ENCODE peak calls at places on chromosomes 2 and 18, in four cellular contexts. Q, A, D and I are unnamed samples.

GRCh38 chr18:36176177-36176584 is 11.1 kb upstream of the MOCOS start:
- DNase-seq in D (peak), Q (no peak), A (no peak), I (no peak)

GRCh38 chr2:225996477-225996858 is 597.0 kb downstream of the NYAP2 start:
- DNase-seq in D (no peak), A (no peak), Q (no peak), I (no peak)

GRCh38 chr2:191869178-191869577 is 22.3 kb upstream of the CAVIN2 start:
- DNase-seq in A (no peak), Q (peak), D (peak), I (peak)

GRCh38 chr2:150812664-150813408 is 325.4 kb upstream of the RND3 start:
- DNase-seq in D (no peak), A (no peak), Q (no peak), I (peak)

GRCh38 chr18:9422816-9423519 is 52.3 kb upstream of the RALBP1 start:
- DNase-seq in A (no peak), Q (no peak), D (no peak), I (no peak)

GRCh38 chr2:162342841-162343240 is 1.1 kb upstream of the GCA start:
- DNase-seq in Q (no peak), D (no peak), A (no peak), I (no peak)

GRCh38 chr2:153864022-153864421 is 7.7 kb upstream of the GALNT13 start:
- DNase-seq in Q (no peak), D (no peak), A (no peak), I (no peak)

GRCh38 chr2:190432567-190433231 is 24.5 kb downstream of the MFSD6 start:
- DNase-seq in A (no peak), Q (no peak), D (no peak), I (no peak)

GRCh38 chr2:216215991-216216390 is 106.8 kb downstream of the XRCC5 start:
- DNase-seq in Q (peak), A (no peak), D (peak), I (peak)

GRCh38 chr2:172427256-172427989 is at the start of gene ITGA6:
- DNase-seq in A (peak), D (peak), Q (peak), I (peak)

GRCh38 chr2:117980783-117981676 is 32.8 kb downstream of the CCDC93 start:
- DNase-seq in A (no peak), D (peak), Q (peak), I (no peak)

GRCh38 chr2:212777020-212777491 is 238.5 kb upstream of the ERBB4 start:
- DNase-seq in D (peak), Q (no peak), A (peak), I (peak)

GRCh38 chr2:149994057-149994728 is 406.6 kb upstream of the MMADHC start:
- DNase-seq in D (peak), Q (no peak), A (peak), I (no peak)

GRCh38 chr2:33230133-33230618 is 246.3 kb upstream of the RASGRP3 start:
- DNase-seq in Q (no peak), D (no peak), A (peak), I (peak)

GRCh38 chr2:7378642-7379041 is 461.4 kb downstream of the RNF144A start:
- DNase-seq in A (no peak), D (no peak), Q (no peak), I (no peak)

GRCh38 chr2:174606336-174606735 is 8.7 kb upstream of the WIPF1 start:
- DNase-seq in A (no peak), D (peak), Q (peak), I (no peak)

GRCh38 chr2:69926849-69927515 is 12.1 kb downstream of the MXD1 start:
- DNase-seq in Q (no peak), A (no peak), D (no peak), I (no peak)

GRCh38 chr2:166017208-166017607 is 63.6 kb upstream of the TTC21B start:
- DNase-seq in A (no peak), Q (no peak), D (no peak), I (no peak)

GRCh38 chr2:88481937-88482336 is 29.4 kb upstream of the FOXI3 start:
- DNase-seq in D (peak), A (no peak), Q (no peak), I (no peak)

GRCh38 chr2:188788621-188789020 is 185.6 kb upstream of the COL3A1 start:
- DNase-seq in Q (peak), A (no peak), D (peak), I (no peak)

GRCh38 chr2:60957224-60957623 is 60.3 kb upstream of the PEX13 start:
- DNase-seq in D (no peak), Q (no peak), A (no peak), I (no peak)

GRCh38 chr2:218567797-218568189 is 358 bp downstream of the USP37 start:
- DNase-seq in A (peak), Q (no peak), D (no peak), I (peak)

GRCh38 chr2:209771474-209772292 is at the start of gene UNC80:
- DNase-seq in Q (peak), D (peak), A (peak), I (peak)

GRCh38 chr2:204108301-204108700 is 171.7 kb downstream of the ICOS start:
- DNase-seq in A (peak), Q (peak), D (peak), I (peak)

GRCh38 chr2:136582631-136583205 is 182.6 kb upstream of the THSD7B start:
- DNase-seq in Q (peak), A (no peak), D (peak), I (no peak)

GRCh38 chr18:27887287-27887686 is 289.6 kb downstream of the CDH2 start:
- DNase-seq in A (no peak), D (peak), Q (no peak), I (no peak)

GRCh38 chr2:164620873-164621760 is at the start of gene GRB14:
- DNase-seq in A (peak), Q (peak), D (peak), I (peak)

GRCh38 chr2:42835577-42836371 is 43.4 kb upstream of the HAAO start:
- DNase-seq in Q (peak), A (no peak), D (peak), I (no peak)

GRCh38 chr2:241227635-241227993 is 39.1 kb downstream of the ANO7 start:
- DNase-seq in Q (no peak), D (no peak), A (no peak), I (no peak)

GRCh38 chr2:70443726-70444125 is 109.9 kb downstream of the TGFA start:
- DNase-seq in Q (no peak), D (no peak), A (no peak), I (no peak)

GRCh38 chr2:98158305-98158704 is 71.3 kb downstream of the VWA3B start:
- DNase-seq in Q (peak), D (no peak), A (no peak), I (no peak)

GRCh38 chr2:49753344-49753930 is 599.1 kb upstream of the FSHR start:
- DNase-seq in Q (no peak), D (peak), A (no peak), I (peak)

GRCh38 chr2:241553981-241554380 is 4.6 kb upstream of the BOK start:
- DNase-seq in Q (no peak), D (no peak), A (no peak), I (no peak)

GRCh38 chr18:73880387-73880786 is 267.2 kb downstream of the FBXO15 start:
- DNase-seq in Q (no peak), D (peak), A (no peak), I (no peak)

GRCh38 chr2:216807861-216808272 is 52.0 kb downstream of the TNP1 start:
- DNase-seq in Q (no peak), D (peak), A (no peak), I (no peak)

GRCh38 chr18:40208951-40209350 is 1746.1 kb upstream of the PIK3C3 start:
- DNase-seq in D (no peak), A (no peak), Q (no peak), I (no peak)